ENCODE peak calls at places on chromosomes 3 and 15, in four cellular contexts. X is HS-5, F is foreskin fibroblast, R is T-helper 2 cell. B is an unnamed sample.

GRCh38 chr3:171535799-171536198 is 75.6 kb upstream of the TNIK start:
- DNase-seq in R (no peak), X (no peak), F (no peak), B (no peak)

GRCh38 chr3:191356586-191357439 is 26.5 kb upstream of the UTS2B start:
- DNase-seq in X (peak), F (peak), R (no peak), B (no peak)

GRCh38 chr15:64701051-64701450 is 74.3 kb downstream of the RBPMS2 start:
- DNase-seq in X (no peak), F (no peak), R (no peak), B (no peak)

GRCh38 chr3:52086939-52087675 is 30.7 kb upstream of the DUSP7 start:
- DNase-seq in F (peak), X (no peak), R (no peak), B (no peak)

GRCh38 chr3:194930439-194931204 is 244.9 kb downstream of the FAM43A start:
- DNase-seq in X (peak), R (no peak), F (peak), B (peak)

GRCh38 chr3:115580566-115580965 is 42.7 kb upstream of the GAP43 start:
- DNase-seq in R (no peak), X (no peak), F (peak), B (no peak)

GRCh38 chr3:150520408-150520807 is 25.9 kb downstream of the SERP1 start:
- DNase-seq in F (no peak), X (no peak), R (no peak), B (no peak)

GRCh38 chr15:96337354-96337990 is 7.0 kb downstream of the NR2F2 start:
- DNase-seq in F (no peak), R (no peak), X (no peak), B (no peak)

GRCh38 chr3:161069441-161070251 is 35.5 kb downstream of the B3GALNT1 start:
- DNase-seq in F (peak), X (peak), R (no peak), B (peak)

GRCh38 chr3:183178833-183179549 is 16.5 kb upstream of the LAMP3 start:
- DNase-seq in F (peak), X (no peak), R (no peak), B (no peak)

GRCh38 chr15:39589815-39590644 is 9.2 kb downstream of the THBS1 start:
- DNase-seq in R (no peak), X (no peak), F (peak), B (peak)